ENCODE peak calls at places on chromosomes 6 and 20, in eight cellular contexts. One of them, this sample, is unnamed.

GRCh38 chr6:169984181-169985120 is 233.0 kb downstream of the ERMARD start:
- DNase-seq in uterus: no peak
- DNase-seq in PC-3: no peak
- DNase-seq in lower lobe of right lung: peak; percentile 86
- DNase-seq in CD8-positive, alpha-beta T cell: no peak
- DNase-seq in colonic mucosa: no peak
- DNase-seq in neural progenitor cell: no peak
- DNase-seq in heart right ventricle: no peak
- DNase-seq in this sample: no peak

GRCh38 chr6:20207096-20207454 is 5.2 kb downstream of the MBOAT1 start:
- DNase-seq in uterus: no peak
- DNase-seq in PC-3: no peak
- DNase-seq in lower lobe of right lung: no peak
- DNase-seq in CD8-positive, alpha-beta T cell: no peak
- DNase-seq in colonic mucosa: no peak
- DNase-seq in neural progenitor cell: no peak
- DNase-seq in heart right ventricle: no peak
- DNase-seq in this sample: no peak

GRCh38 chr6:159213401-159213800 is 44.2 kb downstream of the FNDC1 start:
- DNase-seq in uterus: no peak
- DNase-seq in PC-3: no peak
- DNase-seq in lower lobe of right lung: no peak
- DNase-seq in CD8-positive, alpha-beta T cell: no peak
- DNase-seq in colonic mucosa: no peak
- DNase-seq in neural progenitor cell: no peak
- DNase-seq in heart right ventricle: no peak
- DNase-seq in this sample: no peak

GRCh38 chr6:29628419-29629281 is 4.3 kb downstream of the GABBR1 start:
- DNase-seq in uterus: peak; percentile 80
- DNase-seq in PC-3: peak; percentile 77
- DNase-seq in lower lobe of right lung: peak; percentile 74
- DNase-seq in CD8-positive, alpha-beta T cell: peak; percentile 65
- DNase-seq in colonic mucosa: peak; percentile 84
- DNase-seq in neural progenitor cell: peak; percentile 93
- DNase-seq in heart right ventricle: peak; percentile 77
- DNase-seq in this sample: peak; percentile 91

GRCh38 chr20:8095648-8096572 is 36.2 kb upstream of the PLCB1 start:
- DNase-seq in uterus: no peak
- DNase-seq in PC-3: peak; percentile 40
- DNase-seq in lower lobe of right lung: no peak
- DNase-seq in CD8-positive, alpha-beta T cell: no peak
- DNase-seq in colonic mucosa: no peak
- DNase-seq in neural progenitor cell: no peak
- DNase-seq in heart right ventricle: no peak
- DNase-seq in this sample: no peak

GRCh38 chr20:21235713-21236445 is 67.3 kb upstream of the XRN2 start:
- DNase-seq in uterus: peak; percentile 30
- DNase-seq in PC-3: peak; percentile 86
- DNase-seq in lower lobe of right lung: peak; percentile 68
- DNase-seq in CD8-positive, alpha-beta T cell: peak; percentile 67
- DNase-seq in colonic mucosa: peak; percentile 68
- DNase-seq in neural progenitor cell: peak; percentile 87
- DNase-seq in heart right ventricle: peak; percentile 54
- DNase-seq in this sample: peak; percentile 68

GRCh38 chr6:53043626-53044025 is 21.6 kb upstream of the FBXO9 start:
- DNase-seq in uterus: no peak
- DNase-seq in PC-3: peak; percentile 74
- DNase-seq in lower lobe of right lung: no peak
- DNase-seq in CD8-positive, alpha-beta T cell: no peak
- DNase-seq in colonic mucosa: no peak
- DNase-seq in neural progenitor cell: peak; percentile 24
- DNase-seq in heart right ventricle: no peak
- DNase-seq in this sample: peak; percentile 30

GRCh38 chr6:131831392-131831791 is 23.6 kb downstream of the ENPP1 start:
- DNase-seq in uterus: no peak
- DNase-seq in PC-3: peak; percentile 38
- DNase-seq in lower lobe of right lung: no peak
- DNase-seq in CD8-positive, alpha-beta T cell: no peak
- DNase-seq in colonic mucosa: no peak
- DNase-seq in neural progenitor cell: no peak
- DNase-seq in heart right ventricle: no peak
- DNase-seq in this sample: no peak

GRCh38 chr6:13351271-13351670 is 22.9 kb upstream of the TBC1D7 start:
- DNase-seq in uterus: no peak
- DNase-seq in PC-3: no peak
- DNase-seq in lower lobe of right lung: no peak
- DNase-seq in CD8-positive, alpha-beta T cell: no peak
- DNase-seq in colonic mucosa: no peak
- DNase-seq in neural progenitor cell: peak; percentile 92
- DNase-seq in heart right ventricle: no peak
- DNase-seq in this sample: no peak

GRCh38 chr6:161226005-161226964 is 47.6 kb downstream of the AGPAT4 start:
- DNase-seq in uterus: no peak
- DNase-seq in PC-3: no peak
- DNase-seq in lower lobe of right lung: no peak
- DNase-seq in CD8-positive, alpha-beta T cell: no peak
- DNase-seq in colonic mucosa: no peak
- DNase-seq in neural progenitor cell: no peak
- DNase-seq in heart right ventricle: no peak
- DNase-seq in this sample: no peak

GRCh38 chr20:21289651-21290050 is 13.5 kb upstream of the XRN2 start:
- DNase-seq in uterus: no peak
- DNase-seq in PC-3: peak; percentile 31
- DNase-seq in lower lobe of right lung: no peak
- DNase-seq in CD8-positive, alpha-beta T cell: no peak
- DNase-seq in colonic mucosa: no peak
- DNase-seq in neural progenitor cell: no peak
- DNase-seq in heart right ventricle: no peak
- DNase-seq in this sample: no peak

GRCh38 chr20:62160253-62160652 is 16.7 kb downstream of the SS18L1 start:
- DNase-seq in uterus: no peak
- DNase-seq in PC-3: no peak
- DNase-seq in lower lobe of right lung: no peak
- DNase-seq in CD8-positive, alpha-beta T cell: no peak
- DNase-seq in colonic mucosa: no peak
- DNase-seq in neural progenitor cell: no peak
- DNase-seq in heart right ventricle: no peak
- DNase-seq in this sample: no peak

GRCh38 chr20:49219924-49220831 is 962 bp downstream of the DDX27 start:
- DNase-seq in uterus: peak; percentile 18
- DNase-seq in PC-3: peak; percentile 20
- DNase-seq in lower lobe of right lung: no peak
- DNase-seq in CD8-positive, alpha-beta T cell: no peak
- DNase-seq in colonic mucosa: no peak
- DNase-seq in neural progenitor cell: no peak
- DNase-seq in heart right ventricle: no peak
- DNase-seq in this sample: no peak

GRCh38 chr6:88422831-88423230 is 256.7 kb upstream of the CNR1 start:
- DNase-seq in uterus: no peak
- DNase-seq in PC-3: peak; percentile 7
- DNase-seq in lower lobe of right lung: no peak
- DNase-seq in CD8-positive, alpha-beta T cell: no peak
- DNase-seq in colonic mucosa: no peak
- DNase-seq in neural progenitor cell: no peak
- DNase-seq in heart right ventricle: no peak
- DNase-seq in this sample: no peak

GRCh38 chr6:15266423-15266996 is 20.6 kb downstream of the JARID2 start:
- DNase-seq in uterus: no peak
- DNase-seq in PC-3: no peak
- DNase-seq in lower lobe of right lung: peak; percentile 48
- DNase-seq in CD8-positive, alpha-beta T cell: no peak
- DNase-seq in colonic mucosa: no peak
- DNase-seq in neural progenitor cell: no peak
- DNase-seq in heart right ventricle: peak; percentile 45
- DNase-seq in this sample: no peak

GRCh38 chr6:11025911-11026635 is 18.0 kb downstream of the ELOVL2 start:
- DNase-seq in uterus: no peak
- DNase-seq in PC-3: no peak
- DNase-seq in lower lobe of right lung: no peak
- DNase-seq in CD8-positive, alpha-beta T cell: no peak
- DNase-seq in colonic mucosa: no peak
- DNase-seq in neural progenitor cell: peak; percentile 45
- DNase-seq in heart right ventricle: no peak
- DNase-seq in this sample: no peak

GRCh38 chr6:159103396-159104162 is 58.8 kb upstream of the TAGAP start:
- DNase-seq in uterus: no peak
- DNase-seq in PC-3: no peak
- DNase-seq in lower lobe of right lung: no peak
- DNase-seq in CD8-positive, alpha-beta T cell: no peak
- DNase-seq in colonic mucosa: peak; percentile 14
- DNase-seq in neural progenitor cell: no peak
- DNase-seq in heart right ventricle: no peak
- DNase-seq in this sample: peak; percentile 48

GRCh38 chr6:162900503-162900902 is 172.7 kb downstream of the PACRG start:
- DNase-seq in uterus: no peak
- DNase-seq in PC-3: no peak
- DNase-seq in lower lobe of right lung: no peak
- DNase-seq in CD8-positive, alpha-beta T cell: no peak
- DNase-seq in colonic mucosa: no peak
- DNase-seq in neural progenitor cell: no peak
- DNase-seq in heart right ventricle: no peak
- DNase-seq in this sample: no peak

GRCh38 chr6:167930300-167930699 is 67.2 kb upstream of the KIF25 start:
- DNase-seq in uterus: no peak
- DNase-seq in PC-3: peak; percentile 80
- DNase-seq in lower lobe of right lung: no peak
- DNase-seq in CD8-positive, alpha-beta T cell: no peak
- DNase-seq in colonic mucosa: no peak
- DNase-seq in neural progenitor cell: no peak
- DNase-seq in heart right ventricle: no peak
- DNase-seq in this sample: no peak

GRCh38 chr6:129671442-129672344 is 38.3 kb downstream of the ARHGAP18 start:
- DNase-seq in uterus: no peak
- DNase-seq in PC-3: no peak
- DNase-seq in lower lobe of right lung: peak; percentile 80
- DNase-seq in CD8-positive, alpha-beta T cell: peak; percentile 61
- DNase-seq in colonic mucosa: no peak
- DNase-seq in neural progenitor cell: peak; percentile 33
- DNase-seq in heart right ventricle: no peak
- DNase-seq in this sample: peak; percentile 57

GRCh38 chr20:31833130-31833930 is 12.1 kb downstream of the FOXS1 start:
- DNase-seq in uterus: peak; percentile 50
- DNase-seq in PC-3: peak; percentile 70
- DNase-seq in lower lobe of right lung: peak; percentile 74
- DNase-seq in CD8-positive, alpha-beta T cell: peak; percentile 66
- DNase-seq in colonic mucosa: peak; percentile 58
- DNase-seq in neural progenitor cell: peak; percentile 87
- DNase-seq in heart right ventricle: peak; percentile 69
- DNase-seq in this sample: peak; percentile 99

GRCh38 chr20:57620274-57620990 is at the start of gene ZBP1:
- DNase-seq in uterus: no peak
- DNase-seq in PC-3: no peak
- DNase-seq in lower lobe of right lung: peak; percentile 69
- DNase-seq in CD8-positive, alpha-beta T cell: peak; percentile 72
- DNase-seq in colonic mucosa: peak; percentile 71
- DNase-seq in neural progenitor cell: no peak
- DNase-seq in heart right ventricle: no peak
- DNase-seq in this sample: no peak
- H3K4me3 ChIP-seq in uterus: no peak within 1 kb of the TSS
- H3K4me3 ChIP-seq in PC-3: no peak within 1 kb of the TSS
- H3K4me3 ChIP-seq in lower lobe of right lung: peak within 1 kb of the TSS; percentile 47
- H3K4me3 ChIP-seq in CD8-positive, alpha-beta T cell: peak within 1 kb of the TSS; percentile 51
- H3K4me3 ChIP-seq in colonic mucosa: peak within 1 kb of the TSS; percentile 22
- H3K4me3 ChIP-seq in neural progenitor cell: no peak within 1 kb of the TSS
- H3K4me3 ChIP-seq in heart right ventricle: peak within 1 kb of the TSS; percentile 27
- H3K4me3 ChIP-seq in this sample: no peak within 1 kb of the TSS

DNA sequence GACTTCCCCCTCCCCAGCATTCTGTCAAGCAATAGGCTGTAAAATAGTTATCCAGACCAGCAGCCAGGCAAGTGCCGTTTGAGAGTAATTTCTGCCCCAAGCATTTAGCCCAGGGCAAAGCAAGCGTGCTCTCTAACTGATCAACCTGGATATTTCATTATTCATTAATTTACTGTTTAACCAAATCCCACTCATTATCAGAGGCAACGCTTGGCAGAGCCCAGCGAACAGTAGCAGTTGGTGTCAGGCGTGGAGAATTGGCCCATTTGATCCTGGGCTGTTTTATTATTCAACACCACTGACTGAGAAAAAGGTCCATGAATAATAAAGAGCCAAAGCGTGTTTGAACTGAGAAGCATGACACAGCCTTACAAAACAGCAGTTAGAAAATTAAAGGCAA is 35.3 kb downstream of the TFAP2B start:
- DNase-seq in uterus: no peak
- DNase-seq in PC-3: no peak
- DNase-seq in lower lobe of right lung: no peak
- DNase-seq in CD8-positive, alpha-beta T cell: no peak
- DNase-seq in colonic mucosa: no peak
- DNase-seq in neural progenitor cell: no peak
- DNase-seq in heart right ventricle: no peak
- DNase-seq in this sample: no peak
- H3K27me3 ChIP-seq in uterus: peaks cover 16% of the 10 kb centered on the region
- H3K27me3 ChIP-seq in PC-3: peaks cover 25% of the 10 kb centered on the region
- H3K27me3 ChIP-seq in lower lobe of right lung: peaks cover 44% of the 10 kb centered on the region
- H3K27me3 ChIP-seq in CD8-positive, alpha-beta T cell: peaks cover 4% of the 10 kb centered on the region
- H3K27me3 ChIP-seq in colonic mucosa: peaks cover 33% of the 10 kb centered on the region
- H3K27me3 ChIP-seq in neural progenitor cell: peaks cover 97% of the 10 kb centered on the region
- H3K27me3 ChIP-seq in heart right ventricle: peaks cover 52% of the 10 kb centered on the region
- H3K27me3 ChIP-seq in this sample: peaks cover 58% of the 10 kb centered on the region

DNA sequence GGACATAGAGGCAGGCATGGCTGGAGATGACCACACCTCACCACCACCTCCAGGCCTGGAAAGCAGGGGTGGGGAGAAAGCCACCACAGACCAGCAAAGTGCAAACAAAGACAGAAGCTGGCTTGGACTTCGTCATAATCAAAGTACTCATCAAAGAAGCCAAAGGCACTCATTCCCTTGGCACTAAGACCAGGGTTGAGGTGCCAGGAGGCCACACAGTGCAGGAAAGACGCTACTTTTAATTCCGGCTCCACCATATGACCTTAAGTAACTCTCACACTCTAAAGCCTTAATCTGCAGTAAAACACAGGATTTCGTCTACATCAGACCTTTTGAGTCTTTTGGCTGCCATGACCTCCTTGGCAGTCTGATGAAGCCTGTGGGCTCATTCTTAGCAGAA is 123.1 kb downstream of the HIVEP2 start:
- DNase-seq in uterus: no peak
- DNase-seq in PC-3: no peak
- DNase-seq in lower lobe of right lung: no peak
- DNase-seq in CD8-positive, alpha-beta T cell: no peak
- DNase-seq in colonic mucosa: no peak
- DNase-seq in neural progenitor cell: no peak
- DNase-seq in heart right ventricle: no peak
- DNase-seq in this sample: no peak
- H3K4me3 ChIP-seq in uterus: no peak overlapping the region
- H3K4me3 ChIP-seq in PC-3: no peak overlapping the region
- H3K4me3 ChIP-seq in lower lobe of right lung: no peak overlapping the region
- H3K4me3 ChIP-seq in CD8-positive, alpha-beta T cell: no peak overlapping the region
- H3K4me3 ChIP-seq in colonic mucosa: no peak overlapping the region
- H3K4me3 ChIP-seq in neural progenitor cell: no peak overlapping the region
- H3K4me3 ChIP-seq in heart right ventricle: no peak overlapping the region
- H3K4me3 ChIP-seq in this sample: no peak overlapping the region

DNA sequence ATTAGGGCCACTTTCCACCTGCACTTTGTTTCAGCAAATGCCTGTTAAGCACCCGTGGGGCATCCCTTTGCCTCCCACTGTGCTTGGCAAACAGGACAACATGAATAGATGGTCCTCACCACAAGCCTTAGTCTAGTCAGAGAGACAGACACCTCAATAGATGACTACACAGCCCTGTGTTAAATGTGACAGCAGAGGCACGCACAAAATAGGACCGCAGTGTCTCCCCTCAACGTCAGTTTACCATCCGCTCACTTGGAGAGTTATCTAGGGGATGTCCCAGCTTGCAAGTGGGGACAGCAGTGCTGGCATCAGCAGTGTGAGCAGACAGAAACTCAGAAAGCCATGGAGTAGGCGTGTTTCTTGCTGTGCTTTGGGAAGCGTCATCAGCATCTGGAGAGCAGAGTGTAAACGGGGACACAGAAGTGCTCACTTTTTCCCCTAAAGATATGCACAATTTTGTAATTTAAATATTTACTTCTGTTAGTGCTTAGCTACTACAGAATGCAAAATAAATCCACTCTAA is 66.0 kb upstream of the TXNDC5 start:
- DNase-seq in uterus: no peak
- DNase-seq in PC-3: no peak
- DNase-seq in lower lobe of right lung: no peak
- DNase-seq in CD8-positive, alpha-beta T cell: no peak
- DNase-seq in colonic mucosa: no peak
- DNase-seq in neural progenitor cell: no peak
- DNase-seq in heart right ventricle: no peak
- DNase-seq in this sample: no peak
- H3K27me3 ChIP-seq in uterus: no peaks in the 10 kb centered on the region
- H3K27me3 ChIP-seq in PC-3: no peaks in the 10 kb centered on the region
- H3K27me3 ChIP-seq in lower lobe of right lung: no peaks in the 10 kb centered on the region
- H3K27me3 ChIP-seq in CD8-positive, alpha-beta T cell: peaks cover 4% of the 10 kb centered on the region
- H3K27me3 ChIP-seq in colonic mucosa: no peaks in the 10 kb centered on the region
- H3K27me3 ChIP-seq in neural progenitor cell: no peaks in the 10 kb centered on the region
- H3K27me3 ChIP-seq in heart right ventricle: no peaks in the 10 kb centered on the region
- H3K27me3 ChIP-seq in this sample: no peaks in the 10 kb centered on the region